ENCODE peak calls at places on chromosomes 1 and 21, in five cellular contexts. One of them, this sample, is unnamed.

GRCh38 chr21:15282666-15283065 is 217.9 kb upstream of the NRIP1 start:
- DNase-seq in uterus: no peak
- DNase-seq in mammary epithelial cell: peak; percentile 51
- DNase-seq in omental fat pad: no peak
- DNase-seq in IMR-90: no peak
- DNase-seq in this sample: no peak

GRCh38 chr1:81034366-81034765 is 766.4 kb upstream of the ADGRL2 start:
- DNase-seq in mammary epithelial cell: no peak
- DNase-seq in IMR-90: no peak
- DNase-seq in omental fat pad: no peak
- DNase-seq in uterus: no peak
- DNase-seq in this sample: no peak

GRCh38 chr1:94792876-94793605 is 27.1 kb upstream of the SLC44A3 start:
- DNase-seq in omental fat pad: no peak
- DNase-seq in uterus: no peak
- DNase-seq in IMR-90: peak; percentile 79
- DNase-seq in mammary epithelial cell: peak; percentile 48
- DNase-seq in this sample: no peak

GRCh38 chr1:23559985-23560755 is 869 bp upstream of the ID3 start:
- DNase-seq in mammary epithelial cell: no peak
- DNase-seq in IMR-90: peak; percentile 47
- DNase-seq in uterus: no peak
- DNase-seq in omental fat pad: no peak
- DNase-seq in this sample: no peak

GRCh38 chr1:43975249-43975961 is 645 bp downstream of the ATP6V0B start:
- DNase-seq in mammary epithelial cell: peak; percentile 29
- DNase-seq in IMR-90: no peak
- DNase-seq in uterus: peak; percentile 46
- DNase-seq in omental fat pad: no peak
- DNase-seq in this sample: no peak

GRCh38 chr1:23393706-23394105 is 24.1 kb upstream of the ZNF436 start:
- DNase-seq in omental fat pad: no peak
- DNase-seq in uterus: peak; percentile 84
- DNase-seq in IMR-90: peak; percentile 76
- DNase-seq in mammary epithelial cell: no peak
- DNase-seq in this sample: no peak

GRCh38 chr21:36753556-36753955 is 54.6 kb downstream of the SIM2 start:
- DNase-seq in IMR-90: peak; percentile 87
- DNase-seq in mammary epithelial cell: peak; percentile 27
- DNase-seq in omental fat pad: no peak
- DNase-seq in uterus: no peak
- DNase-seq in this sample: no peak

GRCh38 chr1:46394108-46394871 is at the start of gene FAAH:
- DNase-seq in mammary epithelial cell: peak; percentile 73
- DNase-seq in uterus: peak; percentile 59
- DNase-seq in IMR-90: no peak
- DNase-seq in omental fat pad: peak; percentile 19
- DNase-seq in this sample: peak; percentile 83

GRCh38 chr1:212822956-212823355 is 24.5 kb downstream of the SPATA45 start:
- DNase-seq in mammary epithelial cell: no peak
- DNase-seq in IMR-90: no peak
- DNase-seq in uterus: no peak
- DNase-seq in omental fat pad: no peak
- DNase-seq in this sample: no peak

GRCh38 chr21:46295996-46296752 is 10.0 kb downstream of the YBEY start:
- DNase-seq in mammary epithelial cell: no peak
- DNase-seq in uterus: peak; percentile 84
- DNase-seq in IMR-90: peak; percentile 32
- DNase-seq in omental fat pad: peak; percentile 38
- DNase-seq in this sample: no peak

GRCh38 chr1:198892065-198892464 is 253.2 kb downstream of the PTPRC start:
- DNase-seq in uterus: no peak
- DNase-seq in omental fat pad: no peak
- DNase-seq in IMR-90: peak; percentile 81
- DNase-seq in mammary epithelial cell: no peak
- DNase-seq in this sample: no peak

GRCh38 chr1:218538341-218538740 is 193.2 kb downstream of the TGFB2 start:
- DNase-seq in IMR-90: peak; percentile 32
- DNase-seq in uterus: no peak
- DNase-seq in omental fat pad: no peak
- DNase-seq in mammary epithelial cell: no peak
- DNase-seq in this sample: no peak

GRCh38 chr1:30678209-30678608 is 45.2 kb downstream of the MATN1 start:
- DNase-seq in mammary epithelial cell: no peak
- DNase-seq in omental fat pad: no peak
- DNase-seq in uterus: no peak
- DNase-seq in IMR-90: no peak
- DNase-seq in this sample: no peak

GRCh38 chr1:247468746-247469145 is 10.8 kb upstream of the OR2B11 start:
- DNase-seq in IMR-90: no peak
- DNase-seq in omental fat pad: no peak
- DNase-seq in uterus: no peak
- DNase-seq in mammary epithelial cell: no peak
- DNase-seq in this sample: no peak

GRCh38 chr1:209879539-209879938 is 51.8 kb downstream of the UTP25 start:
- DNase-seq in omental fat pad: no peak
- DNase-seq in uterus: no peak
- DNase-seq in IMR-90: no peak
- DNase-seq in mammary epithelial cell: no peak
- DNase-seq in this sample: no peak

GRCh38 chr1:211493865-211494653 is 2.1 kb upstream of the RD3 start:
- DNase-seq in mammary epithelial cell: no peak
- DNase-seq in IMR-90: no peak
- DNase-seq in uterus: no peak
- DNase-seq in omental fat pad: no peak
- DNase-seq in this sample: no peak

GRCh38 chr1:233459968-233460367 is 132.4 kb downstream of the MAP3K21 start:
- DNase-seq in omental fat pad: no peak
- DNase-seq in uterus: no peak
- DNase-seq in mammary epithelial cell: no peak
- DNase-seq in IMR-90: no peak
- DNase-seq in this sample: no peak

GRCh38 chr1:32330558-32331127 is 5.4 kb downstream of the MARCKSL1 start:
- DNase-seq in omental fat pad: no peak
- DNase-seq in IMR-90: no peak
- DNase-seq in mammary epithelial cell: no peak
- DNase-seq in uterus: no peak
- DNase-seq in this sample: no peak
- TF ChIP-seq CTCF in omental fat pad: no peak
- TF ChIP-seq CTCF in IMR-90: no peak
- TF ChIP-seq CTCF in mammary epithelial cell: no peak
- TF ChIP-seq CTCF in uterus: no peak
- TF ChIP-seq CTCF in this sample: no peak

GRCh38 chr1:93525431-93525830 is 77.5 kb downstream of the FNBP1L start:
- DNase-seq in IMR-90: no peak
- DNase-seq in uterus: no peak
- DNase-seq in omental fat pad: no peak
- DNase-seq in mammary epithelial cell: peak; percentile 44
- DNase-seq in this sample: no peak
- TF ChIP-seq CTCF in IMR-90: no peak
- TF ChIP-seq CTCF in uterus: no peak
- TF ChIP-seq CTCF in omental fat pad: no peak
- TF ChIP-seq CTCF in mammary epithelial cell: no peak
- TF ChIP-seq CTCF in this sample: no peak

GRCh38 chr1:223732993-223733798 is 20.9 kb downstream of the CAPN2 start:
- DNase-seq in IMR-90: peak; percentile 40
- DNase-seq in mammary epithelial cell: no peak
- DNase-seq in omental fat pad: no peak
- DNase-seq in uterus: no peak
- DNase-seq in this sample: no peak

GRCh38 chr1:223731076-223731770 is 18.9 kb downstream of the CAPN2 start:
- DNase-seq in omental fat pad: peak; percentile 73
- DNase-seq in mammary epithelial cell: no peak
- DNase-seq in uterus: peak; percentile 70
- DNase-seq in IMR-90: peak; percentile 78
- DNase-seq in this sample: no peak

GRCh38 chr1:223730471-223730870 is 18.1 kb downstream of the CAPN2 start:
- DNase-seq in uterus: no peak
- DNase-seq in mammary epithelial cell: no peak
- DNase-seq in IMR-90: no peak
- DNase-seq in omental fat pad: no peak
- DNase-seq in this sample: no peak

GRCh38 chr1:223727541-223727940 is 15.2 kb downstream of the CAPN2 start:
- DNase-seq in uterus: no peak
- DNase-seq in IMR-90: peak; percentile 75
- DNase-seq in mammary epithelial cell: no peak
- DNase-seq in omental fat pad: no peak
- DNase-seq in this sample: no peak

DNA sequence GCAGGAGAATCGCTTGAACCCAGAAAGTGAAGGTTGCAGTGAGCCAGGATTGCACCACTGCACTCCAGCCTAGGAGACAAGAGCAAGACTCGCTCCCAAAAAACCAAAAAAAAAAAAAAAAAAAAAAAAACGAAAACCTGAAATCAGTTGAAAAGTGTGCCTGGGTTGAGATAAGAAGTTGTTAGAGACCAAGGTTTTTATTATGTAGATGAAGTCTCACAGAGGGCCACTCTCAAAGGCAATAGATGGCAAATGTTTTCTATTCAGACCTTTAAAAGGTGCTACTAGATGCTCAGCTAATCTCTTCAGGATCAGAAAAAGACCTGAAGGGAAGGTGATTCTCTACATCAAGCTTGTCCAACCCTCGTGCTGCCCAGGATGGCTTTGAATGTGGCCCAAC is 17.6 kb downstream of the CAPN2 start:
- DNase-seq in IMR-90: no peak
- DNase-seq in uterus: no peak
- DNase-seq in omental fat pad: no peak
- DNase-seq in mammary epithelial cell: no peak
- DNase-seq in this sample: no peak
- TF ChIP-seq CTCF in IMR-90: no peak
- TF ChIP-seq CTCF in uterus: no peak
- TF ChIP-seq CTCF in omental fat pad: no peak
- TF ChIP-seq CTCF in mammary epithelial cell: no peak
- TF ChIP-seq CTCF in this sample: no peak

GRCh38 chr1:224431726-224432125 is 2.9 kb downstream of the WDR26 start:
- DNase-seq in uterus: no peak
- DNase-seq in IMR-90: no peak
- DNase-seq in omental fat pad: no peak
- DNase-seq in mammary epithelial cell: no peak
- DNase-seq in this sample: no peak
- TF ChIP-seq CTCF in uterus: no peak
- TF ChIP-seq CTCF in IMR-90: no peak
- TF ChIP-seq CTCF in omental fat pad: no peak
- TF ChIP-seq CTCF in mammary epithelial cell: no peak
- TF ChIP-seq CTCF in this sample: no peak

GRCh38 chr1:238710697-238711096 is 675.7 kb upstream of the CHRM3 start:
- DNase-seq in omental fat pad: no peak
- DNase-seq in IMR-90: peak; percentile 8
- DNase-seq in mammary epithelial cell: peak; percentile 2
- DNase-seq in uterus: no peak
- DNase-seq in this sample: no peak
- TF ChIP-seq CTCF in omental fat pad: no peak
- TF ChIP-seq CTCF in IMR-90: peak; percentile 30
- TF ChIP-seq CTCF in mammary epithelial cell: peak; percentile 38
- TF ChIP-seq CTCF in uterus: no peak
- TF ChIP-seq CTCF in this sample: peak; percentile 24

DNA sequence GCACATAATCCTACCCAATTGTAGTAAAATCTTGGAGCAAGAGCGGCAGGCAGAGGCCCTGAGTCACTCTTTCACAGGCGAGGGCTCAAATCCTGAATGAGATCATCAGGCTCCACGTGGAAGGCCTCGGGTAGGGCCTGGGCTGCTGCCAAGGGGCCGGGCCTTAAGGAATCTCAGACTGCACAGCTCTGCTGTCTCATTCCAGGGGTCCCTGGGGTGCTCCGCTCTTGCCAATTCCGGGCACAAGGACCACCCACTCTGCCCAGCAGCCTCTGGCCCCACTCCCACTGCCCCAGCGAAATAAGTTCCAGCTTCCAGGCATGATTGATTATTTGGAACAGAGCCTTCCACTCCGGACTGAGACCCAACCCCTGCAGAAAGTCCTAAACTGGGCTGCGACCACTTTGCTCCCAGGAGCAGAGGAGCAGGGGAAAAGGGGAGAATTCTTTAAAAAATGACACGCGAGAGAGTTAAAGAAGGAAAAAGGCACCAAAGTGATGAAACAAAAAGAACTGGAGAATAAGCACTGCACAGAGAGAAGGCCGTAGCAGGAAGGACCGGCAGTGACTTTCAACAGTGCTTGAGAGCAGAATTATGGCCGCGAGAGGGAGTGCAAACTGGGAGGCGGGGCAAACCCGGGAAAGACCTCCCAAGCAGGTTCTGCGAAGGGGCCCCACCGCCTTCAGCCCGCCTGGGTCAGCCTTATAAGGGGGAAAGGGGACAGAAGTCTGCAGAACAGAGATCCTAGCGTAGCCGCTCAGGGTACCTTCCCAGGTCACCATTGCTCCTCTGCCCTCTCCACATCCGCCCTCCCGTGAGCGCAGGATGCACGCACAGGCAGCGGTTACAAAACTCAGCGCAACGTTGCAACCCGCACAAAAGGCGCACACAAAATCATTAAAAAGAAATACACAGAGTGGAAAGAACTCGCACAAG is 2.0 kb downstream of the ADAMTS1 start:
- DNase-seq in mammary epithelial cell: peak; percentile 91
- DNase-seq in IMR-90: peak; percentile 96
- DNase-seq in omental fat pad: peak; percentile 69
- DNase-seq in uterus: peak; percentile 95
- DNase-seq in this sample: peak; percentile 84
- TF ChIP-seq CTCF in mammary epithelial cell: no peak
- TF ChIP-seq CTCF in IMR-90: no peak
- TF ChIP-seq CTCF in omental fat pad: no peak
- TF ChIP-seq CTCF in uterus: peak; percentile 43
- TF ChIP-seq CTCF in this sample: peak; percentile 61

GRCh38 chr1:48864913-48865312 is 88.2 kb upstream of the BEND5 start:
- DNase-seq in omental fat pad: no peak
- DNase-seq in IMR-90: no peak
- DNase-seq in uterus: no peak
- DNase-seq in mammary epithelial cell: no peak
- DNase-seq in this sample: no peak

GRCh38 chr1:48869116-48869893 is 92.6 kb upstream of the BEND5 start:
- DNase-seq in mammary epithelial cell: peak; percentile 87
- DNase-seq in omental fat pad: no peak
- DNase-seq in IMR-90: no peak
- DNase-seq in uterus: no peak
- DNase-seq in this sample: no peak

GRCh38 chr1:48875736-48876135 is 99.0 kb upstream of the BEND5 start:
- DNase-seq in omental fat pad: no peak
- DNase-seq in uterus: no peak
- DNase-seq in mammary epithelial cell: no peak
- DNase-seq in IMR-90: no peak
- DNase-seq in this sample: no peak

GRCh38 chr1:48873944-48874343 is 97.3 kb upstream of the BEND5 start:
- DNase-seq in mammary epithelial cell: no peak
- DNase-seq in IMR-90: no peak
- DNase-seq in omental fat pad: no peak
- DNase-seq in uterus: no peak
- DNase-seq in this sample: no peak

GRCh38 chr1:48870596-48870995 is 93.9 kb upstream of the BEND5 start:
- DNase-seq in IMR-90: no peak
- DNase-seq in uterus: no peak
- DNase-seq in omental fat pad: no peak
- DNase-seq in mammary epithelial cell: no peak
- DNase-seq in this sample: no peak
- TF ChIP-seq CTCF in IMR-90: peak; percentile 7
- TF ChIP-seq CTCF in uterus: no peak
- TF ChIP-seq CTCF in omental fat pad: no peak
- TF ChIP-seq CTCF in mammary epithelial cell: peak; percentile 74
- TF ChIP-seq CTCF in this sample: peak; percentile 68

GRCh38 chr1:16236091-16236494 is 890 bp downstream of the CPLANE2 start:
- DNase-seq in IMR-90: peak; percentile 18
- DNase-seq in uterus: no peak
- DNase-seq in omental fat pad: no peak
- DNase-seq in mammary epithelial cell: peak; percentile 64
- DNase-seq in this sample: no peak
- TF ChIP-seq CTCF in IMR-90: peak; percentile 6
- TF ChIP-seq CTCF in uterus: peak; percentile 16
- TF ChIP-seq CTCF in omental fat pad: no peak
- TF ChIP-seq CTCF in mammary epithelial cell: peak; percentile 28
- TF ChIP-seq CTCF in this sample: peak; percentile 46

This sample was measured in type B pancreatic cell.